ENCODE peak calls at places on chromosomes 7 and 10, in four cellular contexts. B is A549, A is HepG2, U is SK-N-SH. W is an unnamed sample.

GRCh38 chr7:147833549-147833948 is 757.0 kb upstream of the C7orf33 start:
- DNase-seq in U (no peak), A (no peak), B (no peak), W (peak; percentile 13)

GRCh38 chr10:15780353-15781135 is 60.8 kb upstream of the ITGA8 start:
- DNase-seq in A (no peak), B (no peak), U (no peak), W (no peak)

GRCh38 chr7:13908667-13909382 is 80.6 kb downstream of the ETV1 start:
- DNase-seq in A (no peak), U (no peak), B (no peak), W (no peak)

GRCh38 chr7:131235489-131236317 is 92.0 kb upstream of the MKLN1 start:
- DNase-seq in B (peak; percentile 95), A (peak; percentile 16), U (peak; percentile 79), W (no peak)

GRCh38 chr7:157865351-157866165 is 528.8 kb downstream of the DNAJB6 start:
- DNase-seq in B (no peak), A (no peak), U (no peak), W (no peak)

GRCh38 chr10:19921300-19922140 is 105.3 kb downstream of the PLXDC2 start:
- DNase-seq in A (no peak), B (no peak), U (no peak), W (no peak)

GRCh38 chr7:105016083-105017075 is 2.4 kb downstream of the KMT2E start:
- DNase-seq in A (no peak), U (no peak), B (no peak), W (no peak)

GRCh38 chr7:25093268-25093802 is 31.7 kb downstream of the CYCS start:
- DNase-seq in A (peak; percentile 70), U (peak; percentile 83), B (peak; percentile 86), W (peak; percentile 88)

GRCh38 chr10:5500162-5500670 is 846 bp upstream of the CALML5 start:
- DNase-seq in A (no peak), U (no peak), B (no peak), W (no peak)

GRCh38 chr7:127550247-127550646 is 35.1 kb downstream of the GCC1 start:
- DNase-seq in U (no peak), A (no peak), B (no peak), W (no peak)

GRCh38 chr10:72316748-72317435 is 37.8 kb downstream of the DNAJB12 start:
- DNase-seq in A (peak; percentile 73), U (peak; percentile 79), B (no peak), W (no peak)

GRCh38 chr10:34299105-34299611 is 515.9 kb downstream of the PARD3 start:
- DNase-seq in A (no peak), B (no peak), U (no peak), W (no peak)

GRCh38 chr7:49866910-49867309 is 93.5 kb downstream of the VWC2 start:
- DNase-seq in A (no peak), B (no peak), U (no peak), W (no peak)

GRCh38 chr7:33258561-33258960 is 129.2 kb downstream of the BBS9 start:
- DNase-seq in B (no peak), U (no peak), A (no peak), W (no peak)

GRCh38 chr10:103855424-103855823 is at the start of gene SH3PXD2A:
- DNase-seq in U (peak; percentile 94), A (peak; percentile 19), B (peak; percentile 62), W (peak; percentile 48)

GRCh38 chr7:80791509-80791929 is 127.3 kb downstream of the SEMA3C start:
- DNase-seq in U (peak; percentile 58), A (no peak), B (no peak), W (no peak)

GRCh38 chr7:145082366-145083240 is 246.8 kb upstream of the TPK1 start:
- DNase-seq in U (no peak), B (no peak), A (no peak), W (peak; percentile 40)

GRCh38 chr7:17521437-17521836 is 223.0 kb downstream of the AHR start:
- DNase-seq in A (no peak), B (no peak), U (no peak), W (no peak)

GRCh38 chr10:127945335-127945734 is 38.4 kb downstream of the PTPRE start:
- DNase-seq in A (no peak), U (no peak), B (no peak), W (no peak)

GRCh38 chr7:79868010-79868409 is 266.6 kb upstream of the GNAI1 start:
- DNase-seq in U (no peak), B (no peak), A (no peak), W (no peak)

GRCh38 chr10:28566458-28566857 is 33.5 kb downstream of the WAC start:
- DNase-seq in A (peak; percentile 30), B (no peak), U (no peak), W (no peak)

GRCh38 chr7:2886391-2886790 is 42.3 kb upstream of the GNA12 start:
- DNase-seq in B (no peak), U (no peak), A (no peak), W (no peak)

GRCh38 chr7:47795631-47796030 is 152.6 kb downstream of the PKD1L1 start:
- DNase-seq in A (no peak), U (no peak), B (no peak), W (no peak)

GRCh38 chr7:97179454-97180104 is 62.1 kb downstream of the SDHAF3 start:
- DNase-seq in A (peak; percentile 70), B (peak; percentile 46), U (peak; percentile 84), W (peak; percentile 37)

GRCh38 chr7:149886018-149886416 is 12.2 kb downstream of the ATP6V0E2 start:
- DNase-seq in B (no peak), U (no peak), A (no peak), W (no peak)

GRCh38 chr10:70584941-70585544 is 17.5 kb downstream of the PRF1 start:
- DNase-seq in U (peak; percentile 91), A (peak; percentile 36), B (no peak), W (peak; percentile 74)
- TF ChIP-seq USF2 in U (no peak), A (no peak), B (no peak), W (no peak)

GRCh38 chr10:63164045-63164722 is 31.1 kb downstream of the NRBF2 start:
- DNase-seq in A (no peak), B (no peak), U (no peak), W (no peak)
- TF ChIP-seq USF2 in A (no peak), B (no peak), U (no peak), W (no peak)

DNA sequence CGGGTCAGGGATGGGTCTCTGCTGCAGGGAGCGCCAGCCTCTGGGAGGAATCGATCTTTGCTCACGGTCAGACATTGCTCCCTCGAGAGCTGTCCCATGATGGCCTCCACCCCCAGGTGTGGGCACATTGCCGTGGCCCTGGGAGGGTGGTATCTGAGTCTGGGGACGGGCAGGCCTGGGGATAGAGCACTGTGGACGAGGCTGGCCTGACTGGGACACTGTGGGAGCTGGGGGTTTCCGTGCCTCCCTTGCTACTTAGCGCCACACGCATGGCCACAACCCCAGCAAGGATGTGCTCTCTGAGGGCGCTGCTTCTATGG is 55.7 kb downstream of the JAKMIP3 start:
- DNase-seq in U (no peak), B (no peak), A (no peak), W (no peak)
- TF ChIP-seq USF2 in U (no peak), B (no peak), A (no peak), W (no peak)

GRCh38 chr10:49302088-49302487 is 3.1 kb downstream of the C10orf71 start:
- DNase-seq in U (no peak), A (no peak), B (no peak), W (no peak)
- TF ChIP-seq USF2 in U (no peak), A (no peak), B (no peak), W (no peak)

DNA sequence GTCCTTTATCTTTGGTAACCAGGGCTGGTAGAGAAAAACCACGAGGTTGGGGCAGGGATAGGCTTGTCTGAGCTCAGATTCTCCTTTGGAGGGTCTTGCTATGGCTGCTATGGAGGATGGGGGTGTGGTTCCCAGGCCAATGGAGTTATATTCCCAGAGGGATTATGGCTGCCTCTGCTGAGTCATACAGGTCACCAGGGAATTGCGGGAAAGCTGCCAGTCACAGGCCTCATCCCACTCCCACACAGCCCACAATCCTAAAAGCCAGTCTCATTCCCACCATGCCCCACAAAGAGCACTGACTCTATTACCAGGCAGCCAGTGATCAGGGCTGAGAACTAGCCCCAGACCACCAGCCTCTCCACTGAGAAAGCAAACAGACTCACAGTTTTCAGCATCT is 316.6 kb upstream of the TMEM229A start:
- DNase-seq in U (no peak), A (no peak), B (no peak), W (no peak)
- TF ChIP-seq USF2 in U (no peak), A (no peak), B (no peak), W (no peak)

GRCh38 chr7:73703649-73703984 is 15.9 kb downstream of the STX1A start:
- DNase-seq in U (no peak), A (no peak), B (no peak), W (no peak)

GRCh38 chr7:73705551-73705920 is 13.9 kb downstream of the STX1A start:
- DNase-seq in B (no peak), A (no peak), U (peak; percentile 32), W (no peak)

GRCh38 chr7:73706122-73707044 is 13.1 kb downstream of the STX1A start:
- DNase-seq in B (peak; percentile 89), U (peak; percentile 40), A (no peak), W (no peak)

GRCh38 chr7:73703985-73704639 is 15.4 kb downstream of the STX1A start:
- DNase-seq in A (no peak), B (peak; percentile 74), U (peak; percentile 89), W (peak; percentile 86)

DNA sequence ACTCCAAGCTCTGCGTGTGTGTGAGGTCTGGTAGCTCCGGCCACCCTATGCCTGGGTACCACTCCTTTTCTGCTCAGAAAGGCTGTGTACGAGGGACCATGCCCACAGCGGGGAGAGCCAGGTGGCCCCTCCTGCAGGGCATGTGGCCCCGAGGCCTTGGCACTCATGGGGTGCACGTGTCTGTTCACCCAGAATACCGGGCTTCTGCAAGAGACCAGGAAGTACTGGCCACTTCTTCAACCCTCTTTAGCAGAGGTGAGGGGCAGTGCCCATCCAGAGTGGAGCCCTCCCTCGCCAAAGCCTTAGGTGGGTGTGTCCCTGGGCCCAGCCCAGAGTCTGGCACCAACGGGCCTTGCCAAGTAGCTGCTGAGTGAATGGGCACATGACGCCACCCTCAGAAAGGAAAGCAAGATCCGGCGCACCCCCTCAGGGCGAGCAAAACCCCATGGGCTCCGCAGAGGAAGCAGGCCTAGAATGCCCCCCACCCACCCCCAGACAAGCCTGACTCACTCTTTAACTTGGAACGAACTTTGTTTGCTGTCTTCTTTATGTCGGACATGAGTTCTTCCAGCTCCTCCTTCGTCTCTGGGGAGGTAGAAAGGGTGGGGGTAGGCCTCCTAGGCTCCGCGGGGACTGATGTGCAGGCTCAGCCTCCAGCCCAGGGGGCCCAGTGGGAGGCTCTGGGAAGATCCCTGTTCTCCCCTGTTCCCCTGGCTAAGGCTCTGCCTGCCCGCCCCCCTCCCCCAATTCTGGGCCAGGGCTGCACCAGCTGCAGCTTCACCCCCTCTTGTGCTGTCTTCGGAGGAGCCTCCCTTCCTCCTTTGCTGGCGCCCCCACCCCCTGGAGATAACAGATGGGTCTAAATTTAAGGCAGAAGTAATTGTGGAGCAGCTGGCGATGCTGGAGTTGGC is 14.6 kb downstream of the STX1A start:
- DNase-seq in A (no peak), U (peak; percentile 42), B (peak; percentile 94), W (no peak)
- TF ChIP-seq USF2 in A (no peak), U (no peak), B (peak; percentile 84), W (no peak)

GRCh38 chr10:59709472-59710125 is at the start of gene SLC16A9:
- DNase-seq in U (peak; percentile 93), B (peak; percentile 53), A (peak; percentile 12), W (peak; percentile 79)

GRCh38 chr10:59706851-59707797 is 2.5 kb downstream of the SLC16A9 start:
- DNase-seq in U (no peak), A (no peak), B (no peak), W (no peak)

GRCh38 chr10:59704644-59705043 is 5.0 kb downstream of the SLC16A9 start:
- DNase-seq in U (no peak), B (no peak), A (no peak), W (no peak)

GRCh38 chr10:59711871-59712491 is 2.3 kb upstream of the SLC16A9 start:
- DNase-seq in B (no peak), A (no peak), U (peak; percentile 68), W (no peak)

GRCh38 chr10:59708816-59709471 is 706 bp downstream of the SLC16A9 start:
- DNase-seq in B (peak; percentile 25), A (no peak), U (peak; percentile 81), W (peak; percentile 51)
- TF ChIP-seq USF2 in B (no peak), A (no peak), U (no peak), W (no peak)

W was measured in WTC11.